ENCODE peak calls at places on chromosomes 16 and 17, in five cellular contexts. U is AG04449, B is uterus, D is tibial artery, T is GM23338. P is an unnamed sample.

GRCh38 chr17:82257473-82257872 is 16.0 kb downstream of the CSNK1D start:
- DNase-seq in U (no peak), B (peak), D (no peak), T (peak), P (no peak)

GRCh38 chr17:49071106-49071505 is 61.5 kb upstream of the B4GALNT2 start:
- DNase-seq in U (no peak), B (no peak), D (no peak), T (no peak), P (no peak)

GRCh38 chr16:86048221-86048620 is 149.3 kb downstream of the IRF8 start:
- DNase-seq in U (no peak), B (no peak), D (no peak), T (no peak), P (no peak)

GRCh38 chr16:83433201-83433600 is 374.6 kb upstream of the HSBP1 start:
- DNase-seq in U (no peak), B (no peak), D (no peak), T (no peak), P (no peak)

GRCh38 chr17:76107507-76107906 is 3.9 kb upstream of the EXOC7 start:
- DNase-seq in U (no peak), B (no peak), D (no peak), T (no peak), P (no peak)

GRCh38 chr17:42578282-42578869 is 847 bp upstream of the PSMC3IP start:
- DNase-seq in U (no peak), B (peak), D (peak), T (peak), P (peak)

GRCh38 chr17:44359458-44360143 is 4.1 kb downstream of the FAM171A2 start:
- DNase-seq in U (no peak), B (no peak), D (no peak), T (no peak), P (no peak)

GRCh38 chr17:4509402-4509801 is 10.7 kb downstream of the SPNS2 start:
- DNase-seq in U (no peak), B (no peak), D (peak), T (no peak), P (no peak)

GRCh38 chr17:78947235-78948153 is 22.3 kb upstream of the TIMP2 start:
- DNase-seq in U (no peak), B (no peak), D (no peak), T (no peak), P (no peak)

GRCh38 chr17:63493411-63493810 is 16.6 kb downstream of the ACE start:
- DNase-seq in U (no peak), B (no peak), D (no peak), T (no peak), P (no peak)

GRCh38 chr17:9427460-9428315 is 147.9 kb downstream of the STX8 start:
- DNase-seq in U (no peak), B (no peak), D (no peak), T (no peak), P (no peak)

GRCh38 chr17:56499799-56500388 is 93.6 kb upstream of the NOG start:
- DNase-seq in U (no peak), B (no peak), D (no peak), T (peak), P (no peak)

GRCh38 chr16:57867000-57867561 is 64.8 kb upstream of the KIFC3 start:
- DNase-seq in U (no peak), B (no peak), D (no peak), T (no peak), P (no peak)

GRCh38 chr17:65001409-65002045 is 55.0 kb downstream of the GNA13 start:
- DNase-seq in U (no peak), B (no peak), D (no peak), T (no peak), P (no peak)

GRCh38 chr17:56891751-56892150 is 22.1 kb downstream of the TRIM25 start:
- DNase-seq in U (no peak), B (no peak), D (no peak), T (peak), P (no peak)

GRCh38 chr17:55134486-55135157 is 130.1 kb upstream of the HLF start:
- DNase-seq in U (no peak), B (no peak), D (no peak), T (no peak), P (no peak)

GRCh38 chr17:10053976-10054551 is 144.3 kb downstream of the GAS7 start:
- DNase-seq in U (no peak), B (no peak), D (no peak), T (no peak), P (no peak)

GRCh38 chr17:6712058-6712853 is 913 bp downstream of the SLC13A5 start:
- DNase-seq in U (no peak), B (no peak), D (no peak), T (peak), P (no peak)

GRCh38 chr16:56944954-56945839 is 13.3 kb downstream of the HERPUD1 start:
- DNase-seq in U (no peak), B (no peak), D (no peak), T (no peak), P (no peak)

GRCh38 chr17:4229627-4230026 is 34.2 kb downstream of the ANKFY1 start:
- DNase-seq in U (no peak), B (peak), D (peak), T (no peak), P (no peak)

GRCh38 chr16:89805136-89805905 is 11.1 kb downstream of the FANCA start:
- DNase-seq in U (no peak), B (no peak), D (no peak), T (no peak), P (no peak)

GRCh38 chr16:54930034-54930938 is at the start of gene IRX5:
- DNase-seq in U (peak), B (peak), D (peak), T (peak), P (peak)

GRCh38 chr16:54933281-54934150 is 2.9 kb downstream of the IRX5 start:
- DNase-seq in U (no peak), B (no peak), D (no peak), T (peak), P (no peak)

GRCh38 chr16:54931041-54931756 is 534 bp downstream of the IRX5 start:
- DNase-seq in U (no peak), B (no peak), D (no peak), T (peak), P (no peak)

GRCh38 chr16:54932737-54933254 is 2.1 kb downstream of the IRX5 start:
- DNase-seq in U (no peak), B (no peak), D (no peak), T (peak), P (no peak)

DNA sequence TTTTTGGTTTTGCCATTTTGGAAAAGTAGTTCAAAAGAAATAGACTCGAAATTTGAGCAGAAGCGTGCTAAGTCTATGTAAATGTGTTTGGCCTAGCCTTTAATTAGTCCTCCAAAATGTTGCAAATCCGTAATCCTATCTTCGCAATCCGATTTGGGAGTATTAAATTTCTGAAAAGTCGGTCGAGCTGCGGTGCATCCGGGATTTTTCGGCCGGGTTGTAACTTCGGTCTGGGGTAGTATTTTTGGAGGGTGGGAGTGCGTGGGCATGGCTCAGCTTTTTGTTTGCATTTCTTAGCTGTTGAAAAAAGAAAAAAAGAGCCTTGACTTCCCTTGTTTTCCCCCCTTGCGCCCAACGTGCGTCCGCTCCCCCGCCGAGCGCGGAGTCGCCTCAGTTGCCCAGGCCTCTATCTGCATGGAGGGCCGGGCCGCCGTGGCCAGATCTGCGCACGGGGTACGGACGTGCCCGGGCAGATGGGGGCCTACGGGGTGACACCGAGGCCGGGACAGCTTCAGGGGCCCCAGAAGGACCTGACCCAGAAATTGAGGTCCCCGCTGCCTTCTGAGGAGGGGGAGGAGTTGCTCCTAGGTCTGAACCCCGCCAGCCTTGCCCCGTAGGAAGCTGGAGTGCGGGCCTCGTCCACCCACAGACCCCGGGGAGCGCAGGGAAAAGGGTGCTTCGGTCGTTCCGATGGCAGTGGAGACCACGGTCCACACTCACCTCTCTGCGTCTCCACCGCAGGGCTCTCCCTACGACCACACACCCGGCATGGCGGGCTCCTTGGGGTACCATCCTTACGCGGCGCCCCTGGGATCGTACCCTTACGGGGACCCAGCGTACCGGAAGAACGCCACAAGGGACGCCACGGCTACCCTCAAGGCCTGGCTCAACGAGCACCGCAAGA is 1.3 kb downstream of the IRX5 start:
- DNase-seq in U (no peak), B (no peak), D (no peak), T (peak), P (no peak)
- H3K4me3 ChIP-seq in U (peak), B (no peak), D (peak), T (peak), P (peak)

GRCh38 chr17:73343739-73344454 is 32.1 kb upstream of the CDC42EP4 start:
- DNase-seq in U (no peak), B (no peak), D (no peak), T (no peak), P (no peak)
- H3K4me3 ChIP-seq in U (no peak), B (no peak), D (no peak), T (peak), P (no peak)

GRCh38 chr17:50584749-50585148 is 24.2 kb downstream of the CACNA1G start:
- DNase-seq in U (no peak), B (no peak), D (no peak), T (no peak), P (no peak)
- H3K4me3 ChIP-seq in U (no peak), B (no peak), D (no peak), T (no peak), P (no peak)

GRCh38 chr16:1380195-1380594 is 28.5 kb downstream of the GNPTG start:
- DNase-seq in U (no peak), B (no peak), D (no peak), T (no peak), P (no peak)
- H3K4me3 ChIP-seq in U (no peak), B (no peak), D (no peak), T (peak), P (no peak)

GRCh38 chr17:1870592-1870991 is 40.8 kb downstream of the RPA1 start:
- DNase-seq in U (no peak), B (no peak), D (no peak), T (no peak), P (no peak)
- H3K4me3 ChIP-seq in U (no peak), B (no peak), D (no peak), T (no peak), P (no peak)

GRCh38 chr17:81221842-81222619 is 734 bp downstream of the CEP131 start:
- DNase-seq in U (no peak), B (no peak), D (no peak), T (no peak), P (no peak)

GRCh38 chr17:81222906-81223757 is at the start of gene CEP131:
- DNase-seq in U (peak), B (peak), D (peak), T (peak), P (peak)

GRCh38 chr17:81222620-81222905 is 202 bp downstream of the CEP131 start:
- DNase-seq in U (no peak), B (no peak), D (no peak), T (no peak), P (no peak)

GRCh38 chr17:81219476-81220180 is 3.1 kb downstream of the CEP131 start:
- DNase-seq in U (no peak), B (no peak), D (no peak), T (no peak), P (no peak)

DNA sequence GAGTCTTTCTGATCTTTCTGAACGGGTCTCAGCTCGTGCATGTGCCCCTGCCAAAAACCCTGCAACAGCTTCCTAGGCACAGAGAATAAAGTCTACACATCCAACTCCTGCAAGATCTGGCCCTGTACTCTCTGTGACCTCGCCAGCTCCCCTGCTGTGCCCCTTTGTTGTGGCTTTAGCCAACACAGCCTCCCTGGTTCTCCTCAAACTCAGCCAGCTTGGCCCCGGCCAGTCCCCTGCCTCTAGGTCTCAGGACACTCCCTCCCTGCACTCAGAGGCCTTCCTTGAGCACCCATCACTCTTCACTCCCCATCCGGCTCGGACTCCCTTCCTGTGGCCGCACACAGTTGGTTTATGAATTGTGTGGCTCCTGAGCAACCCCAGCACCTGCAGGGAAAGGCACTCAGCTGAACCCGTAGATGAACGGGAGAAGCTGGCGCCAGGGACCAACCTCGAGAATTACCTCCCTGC is 1.4 kb downstream of the CEP131 start:
- DNase-seq in U (no peak), B (no peak), D (no peak), T (peak), P (no peak)
- H3K4me3 ChIP-seq in U (peak), B (no peak), D (no peak), T (peak), P (peak)

GRCh38 chr17:40344321-40345160 is 20.0 kb downstream of the GJD3 start:
- DNase-seq in U (no peak), B (no peak), D (no peak), T (no peak), P (no peak)

GRCh38 chr17:40346768-40347154 is 17.8 kb downstream of the GJD3 start:
- DNase-seq in U (no peak), B (no peak), D (peak), T (no peak), P (no peak)

GRCh38 chr17:40345161-40346034 is 19.1 kb downstream of the GJD3 start:
- DNase-seq in U (no peak), B (peak), D (peak), T (peak), P (no peak)

GRCh38 chr17:40347319-40348135 is 17.0 kb downstream of the GJD3 start:
- DNase-seq in U (no peak), B (no peak), D (no peak), T (peak), P (no peak)

GRCh38 chr17:40346061-40346767 is 18.3 kb downstream of the GJD3 start:
- DNase-seq in U (no peak), B (no peak), D (peak), T (peak), P (no peak)
- H3K4me3 ChIP-seq in U (no peak), B (peak), D (peak), T (peak), P (peak)

GRCh38 chr16:16113076-16113475 is 110.2 kb downstream of the ABCC6 start:
- DNase-seq in U (no peak), B (no peak), D (no peak), T (no peak), P (no peak)
- H3K4me3 ChIP-seq in U (no peak), B (no peak), D (no peak), T (no peak), P (no peak)

GRCh38 chr16:87207509-87207908 is 109.7 kb downstream of the C16orf95 start:
- DNase-seq in U (peak), B (no peak), D (no peak), T (no peak), P (peak)
- H3K4me3 ChIP-seq in U (peak), B (no peak), D (no peak), T (no peak), P (no peak)

GRCh38 chr17:15981208-15981607 is 18.3 kb downstream of the ZSWIM7 start:
- DNase-seq in U (no peak), B (no peak), D (no peak), T (no peak), P (no peak)

GRCh38 chr17:15981646-15982580 is 17.6 kb downstream of the ZSWIM7 start:
- DNase-seq in U (no peak), B (no peak), D (no peak), T (peak), P (peak)

GRCh38 chr17:15973834-15974233 is 25.7 kb downstream of the ZSWIM7 start:
- DNase-seq in U (no peak), B (no peak), D (no peak), T (no peak), P (no peak)

GRCh38 chr17:15978606-15979005 is 20.9 kb downstream of the ZSWIM7 start:
- DNase-seq in U (no peak), B (no peak), D (no peak), T (no peak), P (no peak)

GRCh38 chr17:15977894-15978293 is 21.6 kb downstream of the ZSWIM7 start:
- DNase-seq in U (no peak), B (no peak), D (no peak), T (no peak), P (no peak)
- H3K4me3 ChIP-seq in U (no peak), B (no peak), D (no peak), T (no peak), P (no peak)